ENCODE peak calls at places on chromosomes 2 and 18, in eight cellular contexts. Y is left lung; V is stimulated activated CD4-positive, alpha-beta T cell treated with anti-CD3 and anti-CD28 coated beads, Interleukin-4, amount 100 ng/mL, for 24 hours; I is T1000; D is lung; C is right lobe of liver; Z is immature natural killer cell; U is endothelial cell. X is an unnamed sample.

GRCh38 chr2:45889053-45889452 is 237.6 kb downstream of the PRKCE start:
- DNase-seq in U (no peak), C (no peak), D (no peak), I (no peak), Z (no peak), Y (peak; percentile 79), V (peak; percentile 22), X (no peak)

GRCh38 chr18:21686282-21687105 is 18.1 kb downstream of the ABHD3 start:
- DNase-seq in V (no peak), Y (no peak), I (no peak), D (no peak), C (no peak), Z (no peak), U (no peak), X (no peak)

GRCh38 chr2:13046557-13047165 is 329.9 kb downstream of the TRIB2 start:
- DNase-seq in D (no peak), V (no peak), I (no peak), C (no peak), Y (no peak), U (no peak), Z (no peak), X (no peak)

GRCh38 chr2:36541891-36542595 is 55.9 kb downstream of the FEZ2 start:
- DNase-seq in Z (no peak), V (no peak), C (no peak), I (no peak), Y (no peak), D (no peak), U (no peak), X (no peak)

GRCh38 chr2:238657132-238658053 is 190.5 kb upstream of the TWIST2 start:
- DNase-seq in U (no peak), V (no peak), Y (no peak), Z (no peak), D (no peak), C (no peak), I (no peak), X (no peak)

GRCh38 chr18:21916594-21916993 is 176.0 kb downstream of the MIB1 start:
- DNase-seq in C (no peak), V (no peak), U (no peak), D (no peak), Y (no peak), Z (no peak), I (no peak), X (no peak)

GRCh38 chr2:16604236-16604635 is 61.4 kb downstream of the CYRIA start:
- DNase-seq in D (no peak), V (no peak), I (no peak), U (no peak), Y (no peak), C (no peak), Z (no peak), X (no peak)

GRCh38 chr2:68317971-68318685 is 1.6 kb downstream of the CNRIP1 start:
- DNase-seq in U (no peak), I (no peak), D (no peak), C (no peak), V (no peak), Y (no peak), Z (no peak), X (no peak)

GRCh38 chr2:183164111-183165015 is 40.1 kb downstream of the NUP35 start:
- DNase-seq in D (no peak), Z (no peak), I (no peak), Y (no peak), V (no peak), C (no peak), U (no peak), X (no peak)

GRCh38 chr18:26532367-26533340 is 15.7 kb downstream of the KCTD1 start:
- DNase-seq in C (no peak), Y (no peak), U (no peak), I (no peak), D (no peak), V (no peak), Z (no peak), X (no peak)

GRCh38 chr2:12317853-12318426 is 398.8 kb upstream of the TRIB2 start:
- DNase-seq in Y (no peak), V (no peak), Z (no peak), U (no peak), D (no peak), C (no peak), I (no peak), X (peak; percentile 46)

GRCh38 chr18:13452448-13452811 is 233.9 kb downstream of the LDLRAD4 start:
- DNase-seq in U (no peak), C (no peak), Y (no peak), Z (no peak), V (no peak), I (peak; percentile 47), D (no peak), X (no peak)

GRCh38 chr2:120346667-120347358 is 877 bp downstream of the INHBB start:
- DNase-seq in D (no peak), Z (no peak), U (no peak), Y (no peak), I (peak; percentile 16), V (no peak), C (no peak), X (peak; percentile 24)

GRCh38 chr2:156366747-156367146 is 34.2 kb upstream of the NR4A2 start:
- DNase-seq in C (no peak), I (no peak), D (no peak), Z (no peak), Y (no peak), V (no peak), U (no peak), X (no peak)

GRCh38 chr2:197777823-197778407 is 7.2 kb downstream of the BOLL start:
- DNase-seq in Y (no peak), Z (peak; percentile 32), V (peak; percentile 29), I (no peak), C (no peak), U (peak; percentile 31), D (no peak), X (no peak)

GRCh38 chr2:239079671-239080294 is 231.9 kb downstream of the TWIST2 start:
- DNase-seq in C (no peak), U (no peak), V (no peak), I (no peak), Y (no peak), Z (no peak), D (no peak), X (no peak)

GRCh38 chr2:76679025-76679396 is 843.2 kb downstream of the LRRTM4 start:
- DNase-seq in I (no peak), V (no peak), Z (no peak), U (no peak), Y (no peak), C (no peak), D (no peak), X (no peak)

GRCh38 chr2:79292936-79293335 is 133.4 kb upstream of the REG3A start:
- DNase-seq in V (no peak), D (no peak), U (no peak), Y (no peak), C (no peak), I (no peak), Z (no peak), X (no peak)

GRCh38 chr18:56459451-56459777 is 179.0 kb downstream of the TXNL1 start:
- DNase-seq in I (no peak), Y (no peak), C (no peak), Z (no peak), V (no peak), U (no peak), D (no peak), X (no peak)

GRCh38 chr2:20012282-20013060 is at the start of gene MATN3:
- DNase-seq in U (peak; percentile 39), Z (no peak), I (no peak), V (no peak), D (peak; percentile 50), Y (peak; percentile 48), C (peak; percentile 48), X (no peak)

GRCh38 chr18:54734059-54734458 is 94.2 kb upstream of the RAB27B start:
- DNase-seq in V (no peak), Z (no peak), I (peak; percentile 9), C (no peak), Y (no peak), U (no peak), D (no peak), X (no peak)

GRCh38 chr2:120552800-120553471 is 182.7 kb upstream of the GLI2 start:
- DNase-seq in U (peak; percentile 76), Y (peak; percentile 79), I (no peak), Z (no peak), V (no peak), C (peak; percentile 99), D (peak; percentile 84), X (peak; percentile 85)

GRCh38 chr18:49656098-49656591 is 94.3 kb downstream of the LIPG start:
- DNase-seq in I (peak; percentile 4), C (no peak), U (no peak), D (no peak), Y (no peak), Z (peak; percentile 9), V (no peak), X (no peak)

X was measured in prostate gland.